ENCODE peak calls at places on chromosomes 16 and 17, in five cellular contexts. P is endothelial cell of umbilical vein, X is prostate gland, B is H1, O is HCT116. Q is an unnamed sample.

GRCh38 chr17:68598074-68598473 is 3.1 kb downstream of the FAM20A start:
- DNase-seq in P (no peak), B (no peak), X (no peak), O (no peak), Q (no peak)

GRCh38 chr17:63698886-63699637 is 863 bp downstream of the LIMD2 start:
- DNase-seq in O (no peak), P (peak), B (peak), X (no peak), Q (peak)

GRCh38 chr17:27754549-27754948 is 45.8 kb downstream of the NOS2 start:
- DNase-seq in B (no peak), O (no peak), P (no peak), X (no peak), Q (no peak)

GRCh38 chr16:49468611-49469322 is 95.2 kb downstream of the C16orf78 start:
- DNase-seq in X (no peak), B (peak), P (no peak), O (no peak), Q (peak)

GRCh38 chr16:16116841-16117240 is 106.5 kb downstream of the ABCC6 start:
- DNase-seq in X (no peak), O (no peak), B (no peak), P (no peak), Q (no peak)

GRCh38 chr17:10612957-10613744 is 44.0 kb downstream of the MYH3 start:
- DNase-seq in O (no peak), X (no peak), P (no peak), B (no peak), Q (no peak)

GRCh38 chr17:65294184-65294719 is 157.1 kb downstream of the RGS9 start:
- DNase-seq in O (peak), B (peak), X (peak), P (peak), Q (no peak)

GRCh38 chr16:69831212-69832123 is 69.3 kb downstream of the WWP2 start:
- DNase-seq in B (no peak), P (peak), X (no peak), O (no peak), Q (no peak)

GRCh38 chr17:40445769-40446468 is 2.7 kb downstream of the IGFBP4 start:
- DNase-seq in X (no peak), B (no peak), O (no peak), P (no peak), Q (no peak)

GRCh38 chr16:87860553-87861299 is 8.6 kb downstream of the SLC7A5 start:
- DNase-seq in O (no peak), X (no peak), B (no peak), P (peak), Q (no peak)
- TF ChIP-seq POLR2AphosphoS5 in O (peak), X (no peak), B (no peak), P (no peak), Q (no peak)

GRCh38 chr16:2150418-2151187 is 2.2 kb downstream of the RAB26 start:
- DNase-seq in P (no peak), B (peak), O (no peak), X (no peak), Q (no peak)

GRCh38 chr16:2154533-2155090 is 970 bp upstream of the TRAF7 start:
- DNase-seq in X (no peak), O (no peak), P (peak), B (no peak), Q (no peak)

GRCh38 chr16:2151188-2152091 is 3.0 kb downstream of the RAB26 start:
- DNase-seq in O (no peak), X (no peak), P (no peak), B (peak), Q (no peak)

GRCh38 chr16:2155091-2156024 is at the start of gene TRAF7:
- DNase-seq in P (peak), X (peak), B (peak), O (peak), Q (peak)

GRCh38 chr16:2152695-2153506 is 2.7 kb upstream of the TRAF7 start:
- DNase-seq in B (no peak), O (no peak), X (no peak), P (no peak), Q (no peak)
- H3K4me3 ChIP-seq in B (peak), O (peak), X (peak), P (peak), Q (peak)

GRCh38 chr16:48156790-48157209 is 1.0 kb upstream of the ABCC12 start:
- DNase-seq in P (peak), B (peak), X (peak), O (peak), Q (no peak)
- TF ChIP-seq POLR2AphosphoS5 in P (no peak), B (no peak), X (peak), O (no peak), Q (no peak)

DNA sequence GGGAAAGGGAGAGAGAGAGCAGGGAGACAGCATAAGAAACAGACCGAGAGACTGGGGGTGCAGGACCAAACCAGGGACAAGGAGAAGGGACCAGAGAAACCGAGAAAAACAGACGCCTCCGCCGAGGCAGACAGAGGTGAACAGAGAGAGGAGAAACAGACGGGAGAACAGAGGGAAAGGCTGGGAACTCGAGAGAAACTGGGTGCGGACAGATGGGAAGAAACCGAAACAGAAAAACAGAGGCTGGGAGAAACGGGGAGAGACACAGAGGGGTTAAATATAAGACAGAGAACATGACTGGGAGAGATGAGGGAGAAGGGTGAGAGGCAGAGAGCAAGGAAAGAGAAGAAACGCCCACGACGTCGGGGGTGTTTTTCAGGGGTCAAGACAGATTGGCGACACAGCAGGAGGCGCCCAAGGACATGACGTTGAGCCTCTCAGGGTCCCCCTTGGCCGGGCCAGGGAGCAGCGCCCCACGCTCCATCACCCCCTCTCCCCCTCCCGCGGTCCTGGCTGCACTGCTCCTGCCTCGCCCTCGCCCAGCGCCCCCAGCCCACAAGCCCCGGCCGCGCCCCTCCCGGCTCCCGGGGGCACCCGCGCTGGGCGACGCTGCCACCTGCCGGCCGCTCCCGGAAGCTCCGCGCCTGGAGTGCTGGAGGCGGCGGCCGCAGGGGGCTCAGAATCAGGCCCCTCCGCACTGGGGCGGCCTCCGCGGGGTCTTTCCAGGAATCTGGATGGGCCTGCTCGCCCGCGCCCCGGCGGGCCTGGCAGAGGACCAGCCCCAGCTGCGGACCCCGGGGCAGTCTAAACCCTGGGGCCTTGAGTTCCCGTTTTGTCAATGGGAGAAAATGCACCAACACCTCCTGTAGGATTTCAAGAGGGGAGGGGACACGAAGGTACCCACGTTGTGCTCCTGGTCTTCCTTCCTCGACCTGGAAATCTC is 1.3 kb upstream of the TMEM92 start:
- DNase-seq in O (no peak), X (no peak), B (peak), P (peak), Q (no peak)
- H3K4me3 ChIP-seq in O (peak), X (peak), B (peak), P (peak), Q (peak)

DNA sequence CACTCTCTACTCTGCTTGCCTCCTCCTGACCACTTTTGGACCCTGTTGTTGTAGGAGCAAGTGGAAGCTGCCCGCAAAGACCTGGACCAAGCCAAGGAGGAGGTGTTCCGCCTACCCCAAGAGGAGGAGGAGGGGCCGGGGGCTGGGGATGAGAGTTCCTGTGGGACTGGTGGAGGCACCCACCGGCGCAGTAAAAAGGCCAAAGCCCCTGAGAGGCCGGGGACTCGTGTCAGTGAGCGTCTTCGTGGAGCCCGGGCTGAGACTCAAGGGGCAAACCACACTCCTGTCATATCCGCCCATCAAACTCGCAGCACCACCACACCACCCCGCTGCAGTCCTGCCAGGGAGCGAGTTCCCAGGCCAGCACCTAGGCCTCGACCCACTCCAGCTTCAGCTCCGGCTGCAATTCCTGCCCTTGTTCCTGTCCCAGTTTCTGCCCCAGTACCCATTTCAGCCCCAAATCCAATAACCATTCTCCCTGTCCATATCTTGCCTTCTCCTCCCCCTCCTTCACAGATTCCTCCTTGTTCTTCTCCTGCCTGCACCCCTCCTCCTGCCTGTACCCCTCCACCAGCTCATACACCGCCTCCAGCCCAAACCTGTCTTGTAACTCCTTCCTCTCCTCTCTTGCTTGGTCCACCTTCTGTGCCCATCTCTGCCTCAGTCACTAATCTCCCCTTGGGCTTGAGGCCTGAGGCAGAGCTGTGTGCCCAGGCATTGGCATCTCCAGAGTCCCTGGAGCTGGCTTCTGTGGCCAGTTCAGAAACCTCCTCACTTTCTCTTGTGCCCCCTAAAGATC is 11.0 kb upstream of the PHKG2 start:
- DNase-seq in B (no peak), P (no peak), O (no peak), X (no peak), Q (no peak)
- TF ChIP-seq POLR2AphosphoS5 in B (no peak), P (no peak), O (no peak), X (no peak), Q (no peak)

GRCh38 chr17:45298546-45299285 is 18.1 kb downstream of the MAP3K14 start:
- DNase-seq in O (no peak), B (no peak), X (no peak), P (no peak), Q (no peak)

GRCh38 chr17:45299311-45299710 is 17.5 kb downstream of the MAP3K14 start:
- DNase-seq in O (no peak), P (no peak), X (no peak), B (no peak), Q (no peak)

GRCh38 chr17:45302649-45303173 is 14.1 kb downstream of the MAP3K14 start:
- DNase-seq in O (no peak), B (no peak), P (no peak), X (no peak), Q (no peak)

GRCh38 chr17:45300060-45300751 is 16.6 kb downstream of the MAP3K14 start:
- DNase-seq in P (no peak), X (no peak), B (no peak), O (no peak), Q (no peak)

DNA sequence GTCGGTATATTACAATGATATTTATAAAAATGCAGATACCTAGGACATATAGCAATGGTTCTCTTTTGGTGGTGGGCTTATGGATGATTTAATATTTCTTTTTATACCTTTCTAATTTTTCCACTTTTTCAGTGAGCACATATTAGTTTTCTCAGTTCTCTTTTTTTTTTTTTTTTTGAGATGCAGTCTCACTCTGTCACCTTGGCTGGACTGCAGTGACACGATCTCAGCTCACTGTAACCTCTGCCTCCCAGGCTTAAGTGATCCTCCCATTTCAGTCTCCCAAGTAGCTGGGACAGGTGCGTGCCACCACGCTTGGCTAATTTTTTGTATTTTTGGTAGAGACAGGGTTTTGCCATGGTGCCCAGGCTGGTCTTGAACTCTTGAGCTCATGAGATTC is 15.1 kb downstream of the MAP3K14 start:
- DNase-seq in B (no peak), P (no peak), O (no peak), X (no peak), Q (no peak)
- H3K4me3 ChIP-seq in B (no peak), P (no peak), O (no peak), X (no peak), Q (no peak)

DNA sequence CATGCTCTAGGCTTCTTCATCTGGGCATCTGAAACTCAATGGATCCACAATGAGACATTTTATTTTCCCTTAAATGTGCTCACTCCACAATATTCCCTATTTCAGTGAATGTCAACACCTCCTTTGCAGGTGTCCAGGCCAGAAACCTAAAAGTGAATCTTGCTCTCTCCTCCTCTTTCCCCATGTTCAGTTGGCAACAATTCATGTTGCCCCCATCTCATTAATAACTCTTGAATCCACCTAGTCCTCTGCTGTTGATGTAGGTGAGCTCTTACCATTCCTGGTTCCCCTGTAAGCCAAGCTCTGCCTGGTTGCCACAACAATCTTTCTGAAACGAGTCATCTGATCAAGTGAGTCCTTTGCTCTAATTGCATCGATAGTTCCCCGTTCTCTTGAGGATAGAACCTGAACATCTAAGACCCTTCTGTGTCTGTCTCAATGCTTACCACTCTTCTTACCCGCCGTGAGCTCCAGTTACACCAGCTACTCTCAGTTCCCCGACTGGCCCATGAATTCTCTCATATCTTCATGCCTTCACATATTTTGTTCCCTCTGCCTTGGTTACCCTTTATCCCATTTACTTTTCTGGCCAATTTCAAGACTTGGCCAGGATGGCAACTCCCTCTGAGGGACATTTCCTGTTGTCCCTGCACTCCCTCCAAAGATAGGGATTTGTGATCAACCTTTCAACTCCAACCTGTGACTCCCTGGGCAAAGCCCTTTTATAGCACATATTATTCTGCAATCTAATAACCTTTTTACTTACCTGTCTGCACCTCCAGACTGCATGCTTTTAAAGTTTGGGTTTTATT is 35.9 kb downstream of the HLF start:
- DNase-seq in B (no peak), O (no peak), X (no peak), P (no peak), Q (no peak)
- TF ChIP-seq POLR2AphosphoS5 in B (no peak), O (no peak), X (no peak), P (no peak), Q (no peak)

GRCh38 chr16:88121886-88122580 is 170.8 kb downstream of the BANP start:
- DNase-seq in P (no peak), B (no peak), O (no peak), X (no peak), Q (no peak)

GRCh38 chr16:88116121-88116900 is 165.1 kb downstream of the BANP start:
- DNase-seq in B (no peak), O (no peak), P (no peak), X (no peak), Q (no peak)

GRCh38 chr16:88120812-88121211 is 169.6 kb downstream of the BANP start:
- DNase-seq in O (no peak), B (no peak), X (no peak), P (no peak), Q (no peak)

GRCh38 chr16:88118376-88118775 is 167.1 kb downstream of the BANP start:
- DNase-seq in B (no peak), O (no peak), P (no peak), X (no peak), Q (no peak)

DNA sequence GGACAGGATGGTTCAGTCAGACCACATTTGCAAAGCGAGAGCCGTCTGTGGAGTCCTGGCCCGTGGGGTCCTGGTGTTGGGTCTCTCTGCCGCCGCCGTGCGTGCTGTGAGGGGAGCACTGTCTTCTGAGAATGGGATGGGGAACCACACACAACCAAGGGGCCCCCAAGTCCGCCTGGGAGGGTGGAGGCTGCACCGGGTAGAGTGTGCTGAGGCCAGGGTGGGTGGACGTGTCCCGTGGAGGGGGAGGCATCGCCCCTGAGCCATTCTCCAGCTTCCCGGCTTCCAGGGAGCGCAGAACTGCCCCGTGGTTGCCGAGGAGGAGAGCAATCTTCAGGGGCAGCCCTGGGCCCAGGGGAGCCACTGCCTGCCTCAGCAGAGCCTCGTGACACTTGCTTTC is 168.6 kb downstream of the BANP start:
- DNase-seq in B (no peak), O (no peak), P (no peak), X (no peak), Q (no peak)
- H3K4me3 ChIP-seq in B (no peak), O (no peak), P (no peak), X (no peak), Q (no peak)

DNA sequence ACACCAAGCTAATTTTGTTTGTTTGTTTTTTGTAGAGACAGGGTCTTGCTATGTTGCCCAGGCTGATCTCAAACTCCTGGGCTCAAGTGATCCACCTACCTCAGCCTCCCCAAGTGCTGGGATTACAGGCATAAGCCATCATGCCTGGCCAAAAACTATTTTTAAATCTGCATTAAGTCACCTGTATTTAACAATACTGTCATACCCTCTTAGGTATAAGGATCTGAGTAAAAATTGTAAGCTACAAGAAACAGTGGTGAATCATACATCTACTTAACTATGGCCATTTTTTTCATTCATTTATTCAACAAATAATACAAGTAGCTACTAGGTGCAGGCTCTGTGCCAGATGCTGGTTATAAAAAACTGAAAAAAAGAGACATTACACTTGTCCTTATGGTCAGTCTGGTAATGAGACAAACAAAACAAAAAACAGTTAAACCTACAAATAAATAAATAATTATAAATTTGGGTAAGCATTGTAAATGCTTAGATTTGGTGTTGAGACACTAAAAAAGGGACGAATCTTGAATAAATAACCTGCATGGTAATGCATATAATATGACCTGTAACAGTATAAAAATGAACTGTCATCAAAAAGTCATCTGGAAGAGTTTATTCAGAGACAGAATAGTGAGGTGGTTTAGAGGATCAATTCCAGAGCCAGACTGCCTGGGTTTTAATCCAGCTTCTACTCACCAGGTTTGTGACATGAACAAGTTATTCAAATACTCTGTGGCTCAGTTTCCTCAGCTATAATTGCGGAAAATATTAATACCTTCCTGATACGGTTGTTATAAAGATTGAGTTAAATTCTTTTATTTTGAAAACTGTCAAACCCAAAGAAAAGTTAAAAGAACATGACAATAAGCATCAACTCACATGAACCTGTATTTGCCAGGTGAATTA is 26.8 kb downstream of the BRIP1 start:
- DNase-seq in B (no peak), O (no peak), X (no peak), P (no peak), Q (no peak)
- TF ChIP-seq POLR2AphosphoS5 in B (no peak), O (no peak), X (no peak), P (no peak), Q (no peak)

GRCh38 chr17:45410144-45411091 is 22.3 kb downstream of the ARHGAP27 start:
- DNase-seq in B (no peak), X (no peak), P (no peak), O (no peak), Q (no peak)
- H3K4me3 ChIP-seq in B (no peak), X (peak), P (no peak), O (no peak), Q (peak)